ENCODE peak calls at places on chromosomes 6 and 20, in four cellular contexts. W is activated CD4-positive, alpha-beta T cell treated with anti-CD3 and anti-CD28 coated beads for 24 hours; X is RWPE1; N is A172. B is an unnamed sample.
A peak's percentile ranks its signal among the peaks of the same experiment; 100 is the strongest.

GRCh38 chr20:6381887-6382286 is 259.1 kb upstream of the FERMT1 start:
- DNase-seq in W (no peak), X (peak; percentile 21), N (no peak), B (no peak)

GRCh38 chr20:3747471-3747870 is 15.0 kb downstream of the HSPA12B start:
- DNase-seq in W (no peak), X (no peak), N (no peak), B (no peak)

GRCh38 chr6:43405354-43405753 is 22.0 kb upstream of the ABCC10 start:
- DNase-seq in W (no peak), X (peak; percentile 64), N (no peak), B (no peak)

GRCh38 chr6:160930547-160931377 is 60.8 kb upstream of the MAP3K4 start:
- DNase-seq in W (peak; percentile 50), X (peak; percentile 74), N (peak; percentile 5), B (peak; percentile 72)

GRCh38 chr6:37059344-37060194 is 54.1 kb downstream of the FGD2 start:
- DNase-seq in W (no peak), X (peak; percentile 94), N (peak; percentile 97), B (no peak)

GRCh38 chr6:136956590-136957573 is 34.8 kb downstream of the SLC35D3 start:
- DNase-seq in W (no peak), X (no peak), N (no peak), B (no peak)

GRCh38 chr6:126056355-126057004 is 70.1 kb downstream of the TRMT11 start:
- DNase-seq in W (no peak), X (no peak), N (no peak), B (no peak)

GRCh38 chr6:116556065-116556464 is 2.5 kb downstream of the CALHM4 start:
- DNase-seq in W (no peak), X (peak; percentile 51), N (peak; percentile 56), B (no peak)

GRCh38 chr6:169529931-169530761 is 171.7 kb downstream of the WDR27 start:
- DNase-seq in W (peak; percentile 6), X (no peak), N (no peak), B (no peak)

GRCh38 chr20:38536310-38536709 is 44.7 kb upstream of the ADIG start:
- DNase-seq in W (no peak), X (peak; percentile 67), N (no peak), B (no peak)